ENCODE peak calls at places on chromosomes 7 and 10, in ten cellular contexts. G is GM03348; W is GM23338; O is 8988T; N is activated CD8-positive, alpha-beta memory T cell treated with anti-CD3 and anti-CD28 coated beads for 24 hours; L is MM.1S; M is uterus; K is Caki2; X is SHP77 treated with DMSO at 0.1 percent for 48 hours; V is OCI-LY7. U is an unnamed sample.

GRCh38 chr7:85773116-85773783 is 586.4 kb upstream of the SEMA3D start:
- DNase-seq in G (peak), W (no peak), O (no peak), N (no peak), L (no peak), M (no peak), K (no peak), X (no peak), V (no peak), U (no peak)

GRCh38 chr7:68224041-68224534 is 1227.5 kb downstream of the TYW1 start:
- DNase-seq in G (no peak), W (no peak), O (no peak), N (no peak), L (no peak), M (no peak), K (no peak), X (no peak), V (no peak), U (no peak)

GRCh38 chr7:100726998-100727761 is 6.2 kb upstream of the ZAN start:
- DNase-seq in G (peak), W (no peak), O (no peak), N (no peak), L (no peak), M (peak), K (no peak), X (no peak), V (no peak), U (no peak)

GRCh38 chr7:140174217-140174616 is 2.6 kb downstream of the KDM7A start:
- DNase-seq in G (no peak), W (no peak), O (no peak), N (no peak), L (no peak), M (no peak), K (no peak), X (no peak), V (no peak), U (no peak)

GRCh38 chr10:130492266-130492934 is 356.2 kb downstream of the GLRX3 start:
- DNase-seq in G (no peak), W (no peak), O (no peak), N (peak), L (no peak), M (no peak), K (no peak), X (no peak), V (no peak), U (no peak)

GRCh38 chr7:49187543-49188268 is 263.4 kb downstream of the CDC14C start:
- DNase-seq in G (no peak), W (peak), O (no peak), N (no peak), L (no peak), M (no peak), K (no peak), X (no peak), V (peak), U (no peak)

GRCh38 chr7:135253851-135254815 is 20.5 kb downstream of the STRA8 start:
- DNase-seq in G (peak), W (no peak), O (peak), N (no peak), L (no peak), M (peak), K (peak), X (peak), V (no peak), U (no peak)

GRCh38 chr7:131533566-131534561 is 22.6 kb downstream of the PODXL start:
- DNase-seq in G (no peak), W (no peak), O (no peak), N (no peak), L (no peak), M (no peak), K (no peak), X (no peak), V (no peak), U (no peak)

GRCh38 chr10:49351669-49352068 is 44.2 kb downstream of the DRGX start:
- DNase-seq in G (no peak), W (no peak), O (no peak), N (no peak), L (no peak), M (no peak), K (no peak), X (no peak), V (no peak), U (no peak)

GRCh38 chr7:81506609-81507008 is 263.2 kb downstream of the HGF start:
- DNase-seq in G (no peak), W (no peak), O (no peak), N (no peak), L (no peak), M (no peak), K (no peak), X (no peak), V (no peak), U (no peak)

GRCh38 chr7:100400656-100401055 is 27.4 kb downstream of the PILRA start:
- DNase-seq in G (no peak), W (peak), O (no peak), N (no peak), L (no peak), M (no peak), K (peak), X (no peak), V (peak), U (no peak)

GRCh38 chr10:6678211-6678803 is 98.2 kb upstream of the PRKCQ start:
- DNase-seq in G (peak), W (peak), O (no peak), N (peak), L (peak), M (peak), K (peak), X (peak), V (peak), U (peak)

GRCh38 chr10:119654540-119654939 is 3.4 kb downstream of the BAG3 start:
- DNase-seq in G (no peak), W (no peak), O (peak), N (no peak), L (no peak), M (no peak), K (no peak), X (no peak), V (no peak), U (no peak)